ENCODE peak calls at places on chromosomes 6 and 20, in seven cellular contexts. S, D, W, P, L, Q and R are unnamed samples.

GRCh38 chr6:38719358-38719757 is 4.2 kb downstream of the DNAH8 start:
- DNase-seq in Q (no peak), S (no peak), W (no peak), L (no peak), P (no peak), D (no peak), R (no peak)

GRCh38 chr6:26172496-26172958 is 85.3 kb downstream of the HFE start:
- DNase-seq in S (no peak), L (no peak), Q (no peak), W (no peak), D (no peak), P (peak; percentile 59), R (no peak)

GRCh38 chr6:161140554-161140875 is 133.3 kb downstream of the AGPAT4 start:
- DNase-seq in P (no peak), W (no peak), S (no peak), Q (no peak), D (no peak), L (no peak), R (no peak)

GRCh38 chr6:69285054-69285453 is 511.8 kb downstream of the LMBRD1 start:
- DNase-seq in Q (no peak), S (no peak), D (no peak), P (no peak), W (no peak), L (no peak), R (no peak)

GRCh38 chr20:49696594-49696993 is 17.1 kb downstream of the B4GALT5 start:
- DNase-seq in Q (no peak), P (no peak), S (no peak), W (no peak), D (no peak), L (no peak), R (no peak)

GRCh38 chr6:15266423-15266996 is 20.6 kb downstream of the JARID2 start:
- DNase-seq in S (no peak), W (no peak), P (peak; percentile 81), Q (no peak), D (no peak), L (no peak), R (no peak)

GRCh38 chr20:13800728-13801134 is 15.9 kb downstream of the NDUFAF5 start:
- DNase-seq in D (peak; percentile 90), P (no peak), S (peak; percentile 98), Q (peak; percentile 33), L (peak; percentile 88), W (peak; percentile 86), R (no peak)

GRCh38 chr20:57809661-57810172 is 99.9 kb upstream of the PMEPA1 start:
- DNase-seq in L (no peak), P (peak; percentile 23), D (no peak), Q (no peak), S (no peak), W (no peak), R (no peak)

GRCh38 chr20:2655331-2656116 is 3.1 kb downstream of the NOP56 start:
- DNase-seq in Q (no peak), P (no peak), D (no peak), W (no peak), S (no peak), L (no peak), R (no peak)

GRCh38 chr6:141482773-141483172 is 650.0 kb upstream of the GJE1 start:
- DNase-seq in L (no peak), Q (no peak), D (no peak), P (no peak), S (no peak), W (no peak), R (no peak)

GRCh38 chr6:161152904-161153662 is 120.8 kb downstream of the AGPAT4 start:
- DNase-seq in L (no peak), W (no peak), P (no peak), Q (no peak), S (no peak), D (no peak), R (peak; percentile 9)

GRCh38 chr6:20608905-20609304 is 74.6 kb downstream of the CDKAL1 start:
- DNase-seq in L (no peak), D (no peak), W (no peak), Q (no peak), S (no peak), P (no peak), R (no peak)

GRCh38 chr6:170292778-170293164 is 1.9 kb upstream of the DLL1 start:
- DNase-seq in D (no peak), W (no peak), S (no peak), Q (no peak), L (no peak), P (peak; percentile 71), R (no peak)

GRCh38 chr6:100100776-100101175 is 106.8 kb upstream of the MCHR2 start:
- DNase-seq in L (no peak), S (no peak), D (no peak), Q (no peak), W (no peak), P (peak; percentile 74), R (no peak)

GRCh38 chr20:2688041-2688591 is 4.5 kb upstream of the EBF4 start:
- DNase-seq in W (no peak), Q (no peak), S (no peak), D (peak; percentile 55), L (peak; percentile 66), P (peak; percentile 59), R (peak; percentile 33)

GRCh38 chr20:17438436-17439039 is 92.6 kb downstream of the BFSP1 start:
- DNase-seq in W (no peak), P (peak; percentile 64), D (no peak), S (no peak), Q (no peak), L (no peak), R (no peak)

GRCh38 chr20:49345538-49345937 is 67.7 kb upstream of the ZNFX1 start:
- DNase-seq in Q (no peak), D (peak; percentile 23), W (peak; percentile 73), P (peak; percentile 47), L (no peak), S (no peak), R (no peak)

GRCh38 chr20:8780926-8781325 is 288.0 kb upstream of the PLCB4 start:
- DNase-seq in W (no peak), S (no peak), P (no peak), Q (no peak), L (no peak), D (no peak), R (no peak)

GRCh38 chr6:144007779-144008500 is at the start of gene PLAGL1:
- DNase-seq in P (peak; percentile 42), L (peak; percentile 68), Q (no peak), D (peak; percentile 72), S (peak; percentile 63), W (peak; percentile 84), R (no peak)

GRCh38 chr6:112300888-112301287 is 46.2 kb upstream of the RFPL4B start:
- DNase-seq in P (no peak), D (no peak), Q (no peak), S (no peak), W (no peak), L (no peak), R (no peak)

GRCh38 chr6:112298021-112298745 is 43.8 kb upstream of the LAMA4 start:
- DNase-seq in S (no peak), Q (no peak), W (no peak), L (no peak), P (no peak), D (no peak), R (no peak)

GRCh38 chr6:112298816-112299281 is 44.5 kb upstream of the LAMA4 start:
- DNase-seq in D (no peak), W (no peak), Q (no peak), L (no peak), S (no peak), P (peak; percentile 36), R (no peak)

GRCh38 chr6:112296122-112296521 is 41.8 kb upstream of the LAMA4 start:
- DNase-seq in L (no peak), P (peak; percentile 85), D (no peak), Q (no peak), S (no peak), W (no peak), R (peak; percentile 29)

GRCh38 chr6:112296694-112297093 is 42.3 kb upstream of the LAMA4 start:
- DNase-seq in P (no peak), D (no peak), Q (no peak), S (no peak), W (no peak), L (no peak), R (no peak)
- H3K4me3 ChIP-seq in P (no peak overlapping the region), D (no peak overlapping the region), Q (no peak overlapping the region), S (no peak overlapping the region), W (no peak overlapping the region), L (no peak overlapping the region), R (no peak overlapping the region)

DNA sequence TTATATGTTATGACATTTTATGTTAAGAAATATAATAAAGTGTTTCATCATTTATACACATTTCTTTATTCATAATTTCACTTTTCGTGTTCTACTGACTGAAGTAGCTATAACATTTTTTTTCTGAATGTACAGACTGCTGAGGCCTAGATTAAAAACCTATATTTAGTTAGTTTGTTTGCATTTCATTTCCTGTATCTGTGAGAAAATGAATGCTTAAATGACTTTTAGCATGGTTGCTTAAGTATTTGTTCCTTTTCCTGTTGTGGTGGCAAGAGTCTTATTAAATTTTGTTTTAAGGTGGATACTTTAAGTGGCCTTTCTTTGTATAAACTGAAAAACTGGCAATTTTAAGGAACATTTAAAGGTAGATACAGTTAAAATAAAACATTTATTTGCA is 779.7 kb upstream of the MAN1A1 start:
- DNase-seq in L (no peak), S (no peak), Q (no peak), D (no peak), W (no peak), P (no peak), R (no peak)
- H3K4me1 ChIP-seq in L (no peaks in the 10 kb centered on the region), S (no peaks in the 10 kb centered on the region), Q (no peaks in the 10 kb centered on the region), D (no peaks in the 10 kb centered on the region), W (no peaks in the 10 kb centered on the region), P (no peaks in the 10 kb centered on the region), R (no peaks in the 10 kb centered on the region)

GRCh38 chr20:62543470-62544302 is 67.9 kb upstream of the GATA5 start:
- DNase-seq in W (no peak), D (no peak), P (no peak), S (no peak), Q (no peak), L (no peak), R (no peak)
- H3K27me3 ChIP-seq in W (no peaks in the 10 kb centered on the region), D (no peaks in the 10 kb centered on the region), P (no peaks in the 10 kb centered on the region), S (no peaks in the 10 kb centered on the region), Q (no peaks in the 10 kb centered on the region), L (no peaks in the 10 kb centered on the region), R (no peaks in the 10 kb centered on the region)

GRCh38 chr20:43653966-43654365 is 12.9 kb upstream of the MYBL2 start:
- DNase-seq in D (peak; percentile 33), S (no peak), Q (no peak), W (no peak), L (no peak), P (no peak), R (no peak)

GRCh38 chr20:43658723-43659419 is 8.0 kb upstream of the MYBL2 start:
- DNase-seq in Q (no peak), P (no peak), L (no peak), W (no peak), D (no peak), S (no peak), R (peak; percentile 38)

GRCh38 chr20:43650997-43651525 is 15.9 kb upstream of the MYBL2 start:
- DNase-seq in W (no peak), Q (no peak), L (no peak), D (no peak), S (no peak), P (no peak), R (peak; percentile 36)

GRCh38 chr20:43658068-43658722 is 8.7 kb upstream of the MYBL2 start:
- DNase-seq in L (no peak), P (no peak), Q (no peak), W (no peak), S (no peak), D (no peak), R (peak; percentile 67)

GRCh38 chr20:43655937-43656336 is 11.0 kb upstream of the MYBL2 start:
- DNase-seq in D (no peak), S (no peak), Q (no peak), L (no peak), P (no peak), W (no peak), R (no peak)
- H3K4me3 ChIP-seq in D (no peak overlapping the region), S (no peak overlapping the region), Q (no peak overlapping the region), L (no peak overlapping the region), P (no peak overlapping the region), W (no peak overlapping the region), R (no peak overlapping the region)

GRCh38 chr6:108627692-108628565 is 67.2 kb downstream of the FOXO3 start:
- DNase-seq in Q (no peak), D (no peak), W (no peak), S (no peak), L (no peak), P (no peak), R (no peak)
- H3K4me1 ChIP-seq in Q (peaks cover 9% of the 10 kb centered on the region), D (peaks cover 97% of the 10 kb centered on the region), W (peaks cover 23% of the 10 kb centered on the region), S (no peaks in the 10 kb centered on the region), L (peaks cover 61% of the 10 kb centered on the region), P (peaks cover 5% of the 10 kb centered on the region), R (no peaks in the 10 kb centered on the region)